ENCODE peak calls at places on chromosomes 6 and 20, in ten cellular contexts. D is progenitor cell of endocrine pancreas, Q is suprapubic skin, N is neural crest cell, R is omental fat pad, V is endothelial cell, B is coronary artery, C is gastrocnemius medialis, T is foreskin fibroblast, F is fibroblast of mammary gland. U is an unnamed sample.

GRCh38 chr6:33785766-33786165 is 3.2 kb downstream of the LEMD2 start:
- DNase-seq in T (peak), N (no peak), C (no peak), F (peak), V (no peak), Q (no peak), D (no peak), R (no peak), B (no peak), U (no peak)

GRCh38 chr20:50918403-50918802 is 12.8 kb downstream of the ADNP start:
- DNase-seq in R (no peak), F (peak), C (no peak), V (no peak), B (no peak), Q (no peak), N (no peak), T (peak), D (no peak), U (no peak)

GRCh38 chr20:57056651-57057050 is 209.8 kb downstream of the BMP7 start:
- DNase-seq in C (no peak), T (no peak), Q (no peak), F (no peak), V (no peak), N (no peak), B (no peak), R (no peak), D (no peak), U (no peak)

GRCh38 chr6:97666889-97667288 is 383.9 kb upstream of the MMS22L start:
- DNase-seq in F (no peak), C (no peak), B (no peak), Q (no peak), T (no peak), N (no peak), D (no peak), R (no peak), V (no peak), U (no peak)

GRCh38 chr6:133707456-133707855 is 181.5 kb upstream of the TCF21 start:
- DNase-seq in V (no peak), B (no peak), F (peak), C (no peak), R (no peak), N (no peak), T (peak), D (no peak), Q (no peak), U (no peak)

GRCh38 chr6:37042139-37042538 is 36.7 kb downstream of the FGD2 start:
- DNase-seq in F (no peak), N (no peak), V (no peak), T (no peak), D (no peak), Q (no peak), C (no peak), B (no peak), R (no peak), U (no peak)

GRCh38 chr6:97850458-97851218 is 567.6 kb upstream of the MMS22L start:
- DNase-seq in V (no peak), T (peak), Q (no peak), R (no peak), D (no peak), C (no peak), B (no peak), F (peak), N (no peak), U (no peak)

GRCh38 chr6:71492668-71493067 is 204.1 kb downstream of the OGFRL1 start:
- DNase-seq in Q (no peak), F (no peak), N (no peak), V (no peak), T (no peak), R (no peak), C (no peak), B (no peak), D (no peak), U (no peak)

GRCh38 chr20:35134900-35135299 is 12.2 kb downstream of the EDEM2 start:
- DNase-seq in Q (no peak), C (no peak), B (no peak), F (no peak), T (no peak), R (no peak), V (no peak), N (no peak), D (no peak), U (no peak)

GRCh38 chr6:43494766-43495165 is 15.4 kb downstream of the LRRC73 start:
- DNase-seq in T (no peak), R (no peak), V (no peak), N (no peak), C (no peak), B (no peak), Q (no peak), F (no peak), D (no peak), U (no peak)

GRCh38 chr6:90787411-90787810 is 200.5 kb upstream of the MAP3K7 start:
- DNase-seq in Q (no peak), R (no peak), F (no peak), N (no peak), B (no peak), T (no peak), V (no peak), D (no peak), C (no peak), U (no peak)

DNA sequence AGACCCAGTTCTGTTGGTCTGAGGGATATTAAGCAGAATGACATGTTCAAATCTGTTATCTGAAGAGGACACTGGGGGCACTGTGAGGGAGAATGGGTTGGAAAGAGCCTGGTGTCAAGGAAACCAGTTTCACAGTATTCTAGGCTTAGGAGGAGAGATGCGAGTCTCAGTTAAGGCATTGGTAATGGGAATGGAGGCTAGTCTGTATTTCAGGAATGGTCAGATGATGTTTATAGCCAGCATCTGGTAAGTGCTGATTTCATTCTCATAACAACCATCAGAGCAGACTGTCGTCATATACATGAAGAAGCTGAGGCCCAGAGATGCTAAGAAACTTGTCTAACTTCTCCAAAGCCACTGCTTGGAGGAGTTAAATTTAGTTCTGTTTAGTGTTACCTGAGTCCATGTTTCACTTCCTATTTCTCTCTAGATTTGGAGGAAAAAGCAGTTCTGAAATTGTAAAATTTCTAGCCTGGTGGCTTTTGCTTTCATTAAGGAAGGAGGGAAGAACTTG is 242.0 kb downstream of the ARID1B start:
- DNase-seq in D (no peak), N (no peak), C (no peak), V (no peak), B (no peak), F (peak), R (no peak), Q (no peak), T (no peak), U (no peak)
- TF ChIP-seq CTCF in D (no peak), N (peak), C (no peak), V (no peak), B (no peak), F (peak), R (no peak), Q (no peak), T (no peak), U (no peak)

GRCh38 chr6:170553686-170554085 is 483 bp upstream of the TBP start:
- DNase-seq in N (no peak), D (no peak), B (no peak), R (no peak), V (peak), C (peak), F (peak), Q (no peak), T (peak), U (no peak)

GRCh38 chr6:170555305-170555704 is 1.1 kb downstream of the TBP start:
- DNase-seq in R (no peak), N (no peak), F (no peak), D (no peak), C (no peak), Q (no peak), V (no peak), T (no peak), B (no peak), U (no peak)

GRCh38 chr6:170552765-170553685 is at the start of gene PSMB1:
- DNase-seq in B (peak), R (peak), C (peak), D (peak), F (peak), Q (peak), V (peak), T (peak), N (peak), U (peak)

GRCh38 chr6:170554888-170555137 is 644 bp downstream of the TBP start:
- DNase-seq in N (no peak), T (no peak), B (no peak), F (no peak), Q (no peak), R (no peak), C (no peak), D (no peak), V (no peak), U (no peak)

DNA sequence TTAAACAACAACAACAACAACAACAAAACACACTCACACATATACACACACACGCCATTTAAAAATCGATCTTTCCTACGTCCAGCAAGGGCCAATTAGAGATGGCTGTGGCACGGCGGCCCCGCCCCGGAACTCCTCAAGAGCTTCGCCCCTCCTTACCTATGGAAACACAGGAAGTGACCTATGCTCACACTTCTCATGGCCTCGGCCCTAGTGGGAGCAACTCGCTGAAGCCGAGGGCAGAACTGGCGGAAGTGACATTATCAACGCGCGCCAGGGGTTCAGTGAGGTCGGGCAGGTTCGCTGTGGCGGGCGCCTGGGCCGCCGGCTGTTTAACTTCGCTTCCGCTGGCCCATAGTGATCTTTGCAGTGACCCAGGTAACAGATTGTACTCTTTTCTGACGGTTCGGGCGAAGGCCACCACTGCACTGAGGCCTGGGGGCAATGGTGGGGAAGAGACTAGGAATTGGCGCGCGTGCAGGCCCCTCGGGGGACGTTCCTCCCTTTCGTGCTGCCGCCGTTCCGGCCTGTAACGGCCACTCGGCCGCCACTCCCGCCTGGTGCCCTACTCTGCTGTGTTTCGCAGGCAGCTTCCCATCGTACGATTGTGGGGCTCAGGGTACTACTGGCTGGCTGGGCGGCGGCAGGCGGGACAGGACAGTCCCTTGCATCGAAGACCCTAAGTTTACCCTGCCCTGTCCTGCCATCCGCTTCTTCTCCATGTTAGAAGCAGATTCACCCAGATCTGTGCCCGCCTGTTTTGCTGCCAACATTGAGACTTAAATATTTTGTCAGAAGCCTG is at the start of gene TBP:
- DNase-seq in N (peak), Q (peak), D (peak), F (peak), V (peak), R (peak), T (peak), C (peak), B (peak), U (peak)
- TF ChIP-seq CTCF in N (no peak), Q (no peak), D (no peak), F (no peak), V (peak), R (no peak), T (no peak), C (no peak), B (no peak), U (no peak)

GRCh38 chr6:104486003-104486402 is 373.7 kb downstream of the HACE1 start:
- DNase-seq in B (no peak), D (no peak), F (no peak), N (no peak), V (no peak), C (no peak), Q (no peak), R (no peak), T (no peak), U (no peak)

GRCh38 chr6:104484191-104484590 is 375.5 kb downstream of the HACE1 start:
- DNase-seq in B (no peak), T (no peak), F (no peak), R (no peak), Q (no peak), N (no peak), C (no peak), D (no peak), V (no peak), U (no peak)

GRCh38 chr6:104484626-104485025 is 375.1 kb downstream of the HACE1 start:
- DNase-seq in V (no peak), Q (no peak), N (no peak), C (no peak), T (no peak), F (no peak), R (no peak), D (no peak), B (no peak), U (no peak)

GRCh38 chr6:104477569-104477968 is 382.1 kb downstream of the HACE1 start:
- DNase-seq in T (no peak), B (no peak), C (no peak), R (no peak), Q (no peak), D (no peak), V (no peak), F (no peak), N (no peak), U (no peak)

DNA sequence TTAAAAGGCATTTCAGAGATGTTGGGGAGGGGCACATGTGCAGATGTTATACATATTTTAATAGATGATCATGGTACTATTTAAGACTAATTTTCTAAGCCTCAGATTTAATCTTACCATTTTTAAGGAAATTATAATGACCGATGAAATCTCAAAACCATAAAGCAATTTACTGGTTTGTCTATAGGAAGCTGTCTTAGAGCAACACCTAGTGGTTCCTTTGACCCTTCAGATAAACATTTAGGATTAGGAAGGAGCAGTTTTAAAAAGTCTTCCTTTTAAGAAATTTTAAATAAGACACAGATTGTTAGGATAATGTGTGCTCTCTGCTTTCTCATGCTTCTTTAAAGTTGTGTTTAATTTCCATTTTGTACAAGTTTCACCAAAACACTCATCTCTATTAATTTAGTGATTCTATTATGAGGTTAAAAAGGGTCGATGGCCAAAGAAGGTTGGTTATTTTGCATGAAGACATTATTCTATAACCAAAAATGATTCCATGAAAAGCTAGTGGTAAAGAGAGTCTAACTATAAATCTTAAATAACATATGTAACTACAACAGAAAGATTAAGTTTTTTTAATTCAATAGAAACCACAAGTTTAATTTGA is 376.4 kb downstream of the HACE1 start:
- DNase-seq in D (no peak), Q (no peak), T (no peak), C (no peak), B (no peak), R (no peak), V (no peak), N (no peak), F (peak), U (no peak)
- TF ChIP-seq CTCF in D (peak), Q (no peak), T (no peak), C (no peak), B (no peak), R (no peak), V (no peak), N (peak), F (peak), U (no peak)

GRCh38 chr6:31829633-31830492 is 2.3 kb downstream of the HSPA1B start:
- DNase-seq in N (no peak), D (no peak), R (no peak), T (no peak), B (no peak), V (no peak), F (peak), C (no peak), Q (no peak), U (no peak)
- TF ChIP-seq CTCF in N (peak), D (peak), R (no peak), T (no peak), B (no peak), V (no peak), F (peak), C (peak), Q (no peak), U (no peak)

GRCh38 chr6:155495011-155495768 is 39.6 kb upstream of the NOX3 start:
- DNase-seq in C (peak), D (no peak), B (peak), V (peak), N (no peak), F (peak), Q (no peak), T (peak), R (no peak), U (no peak)

GRCh38 chr6:155499574-155499973 is 43.9 kb upstream of the NOX3 start:
- DNase-seq in C (no peak), F (no peak), R (no peak), T (no peak), Q (no peak), N (no peak), B (no peak), D (no peak), V (no peak), U (no peak)

GRCh38 chr6:155497273-155497672 is 41.6 kb upstream of the NOX3 start:
- DNase-seq in F (no peak), N (no peak), B (no peak), V (no peak), R (no peak), C (no peak), T (no peak), Q (no peak), D (no peak), U (no peak)

GRCh38 chr6:155502393-155502792 is 46.8 kb upstream of the NOX3 start:
- DNase-seq in C (no peak), D (no peak), N (no peak), B (no peak), R (no peak), Q (no peak), T (no peak), V (no peak), F (no peak), U (no peak)

GRCh38 chr6:155498370-155498769 is 42.7 kb upstream of the NOX3 start:
- DNase-seq in N (no peak), R (no peak), B (no peak), F (peak), Q (no peak), D (no peak), C (no peak), V (no peak), T (peak), U (no peak)
- TF ChIP-seq CTCF in N (no peak), R (no peak), B (no peak), F (peak), Q (no peak), D (no peak), C (no peak), V (no peak), T (no peak), U (no peak)